ENCODE peak calls at places on chromosomes 13 and 19, in four cellular contexts. One of them, this sample, is unnamed.

GRCh38 chr13:79781829-79782540 is 301.0 kb downstream of the NDFIP2 start:
- DNase-seq in heart left ventricle: no peak
- DNase-seq in T1000: no peak
- DNase-seq in pons: no peak
- DNase-seq in this sample: peak; percentile 7

GRCh38 chr13:33872005-33872351 is 54.0 kb downstream of the RFC3 start:
- DNase-seq in heart left ventricle: no peak
- DNase-seq in T1000: no peak
- DNase-seq in pons: no peak
- DNase-seq in this sample: no peak

GRCh38 chr13:25085125-25085742 is 10.7 kb upstream of the PABPC3 start:
- DNase-seq in heart left ventricle: no peak
- DNase-seq in T1000: no peak
- DNase-seq in pons: peak; percentile 94
- DNase-seq in this sample: peak; percentile 70

GRCh38 chr13:46659413-46660065 is 106.6 kb downstream of the LRCH1 start:
- DNase-seq in heart left ventricle: no peak
- DNase-seq in T1000: no peak
- DNase-seq in pons: no peak
- DNase-seq in this sample: no peak

GRCh38 chr13:26583662-26584061 is 26.2 kb downstream of the WASF3 start:
- DNase-seq in heart left ventricle: no peak
- DNase-seq in T1000: no peak
- DNase-seq in pons: no peak
- DNase-seq in this sample: no peak

GRCh38 chr13:39148513-39148961 is 110.3 kb downstream of the NHLRC3 start:
- DNase-seq in heart left ventricle: no peak
- DNase-seq in T1000: no peak
- DNase-seq in pons: no peak
- DNase-seq in this sample: peak; percentile 71

GRCh38 chr13:49370390-49370789 is 73.5 kb downstream of the CAB39L start:
- DNase-seq in heart left ventricle: no peak
- DNase-seq in T1000: no peak
- DNase-seq in pons: no peak
- DNase-seq in this sample: peak; percentile 39

GRCh38 chr19:1446713-1447564 is 3.0 kb upstream of the APC2 start:
- DNase-seq in heart left ventricle: no peak
- DNase-seq in T1000: no peak
- DNase-seq in pons: no peak
- DNase-seq in this sample: peak; percentile 28

GRCh38 chr13:70960841-70961443 is 852.7 kb upstream of the KLHL1 start:
- DNase-seq in heart left ventricle: no peak
- DNase-seq in T1000: no peak
- DNase-seq in pons: peak; percentile 47
- DNase-seq in this sample: no peak

GRCh38 chr19:41691268-41691970 is 3.3 kb upstream of the CEACAM7 start:
- DNase-seq in heart left ventricle: no peak
- DNase-seq in T1000: no peak
- DNase-seq in pons: no peak
- DNase-seq in this sample: peak; percentile 30

GRCh38 chr13:44819245-44819644 is 170.0 kb downstream of the NUFIP1 start:
- DNase-seq in heart left ventricle: no peak
- DNase-seq in T1000: no peak
- DNase-seq in pons: no peak
- DNase-seq in this sample: peak; percentile 77

GRCh38 chr13:31110617-31111016 is 51.1 kb downstream of the HSPH1 start:
- DNase-seq in heart left ventricle: no peak
- DNase-seq in T1000: peak; percentile 9
- DNase-seq in pons: no peak
- DNase-seq in this sample: no peak

GRCh38 chr13:34419025-34419424 is 523.0 kb upstream of the NBEA start:
- DNase-seq in heart left ventricle: no peak
- DNase-seq in T1000: no peak
- DNase-seq in pons: no peak
- DNase-seq in this sample: peak; percentile 86

GRCh38 chr13:75801388-75801787 is 165.3 kb downstream of the LMO7 start:
- DNase-seq in heart left ventricle: no peak
- DNase-seq in T1000: no peak
- DNase-seq in pons: no peak
- DNase-seq in this sample: no peak

GRCh38 chr19:14400913-14401312 is 18.2 kb downstream of the DDX39A start:
- DNase-seq in heart left ventricle: no peak
- DNase-seq in T1000: no peak
- DNase-seq in pons: no peak
- DNase-seq in this sample: no peak